ENCODE peak calls at places on chromosomes 13 and 19, in eight cellular contexts. L is A673; X is GM23248; B is prostate gland; Q is stimulated activated CD8-positive, alpha-beta memory T cell treated with anti-CD3 and anti-CD28 coated beads, Interleukin-4, amount 100 ng/mL, for 1 hour; S is neural crest cell; P is GM19239; Y is stimulated activated naive B cell treated with anti-CD40 and anti-IgM and Interleukin-4, amounts not matched to agents 10 μg/mL and 1 μg/mL and 100 μg/mL, for 72 hours. U is an unnamed sample.

GRCh38 chr13:93298741-93299140 is 72.1 kb downstream of the GPC6 start:
- DNase-seq in L (no peak), X (peak), B (no peak), Q (no peak), S (no peak), P (no peak), Y (no peak), U (no peak)

GRCh38 chr13:56317839-56318238 is 822.9 kb upstream of the PRR20A start:
- DNase-seq in L (no peak), X (no peak), B (no peak), Q (no peak), S (no peak), P (no peak), Y (no peak), U (no peak)

GRCh38 chr19:275958-276646 is 15.1 kb downstream of the PLPP2 start:
- DNase-seq in L (no peak), X (no peak), B (no peak), Q (no peak), S (no peak), P (no peak), Y (no peak), U (no peak)

GRCh38 chr19:17041994-17042393 is 15.4 kb upstream of the CPAMD8 start:
- DNase-seq in L (no peak), X (no peak), B (no peak), Q (no peak), S (no peak), P (no peak), Y (no peak), U (no peak)

GRCh38 chr13:23570099-23570926 is at the start of gene TNFRSF19:
- DNase-seq in L (peak), X (peak), B (peak), Q (no peak), S (peak), P (no peak), Y (no peak), U (no peak)

GRCh38 chr19:38049105-38049649 is 142.2 kb downstream of the SIPA1L3 start:
- DNase-seq in L (no peak), X (no peak), B (no peak), Q (peak), S (no peak), P (peak), Y (peak), U (peak)

GRCh38 chr13:48801255-48801654 is 147.5 kb downstream of the CYSLTR2 start:
- DNase-seq in L (no peak), X (peak), B (no peak), Q (no peak), S (no peak), P (no peak), Y (no peak), U (no peak)

GRCh38 chr19:8101311-8101710 is 48.1 kb downstream of the FBN3 start:
- DNase-seq in L (no peak), X (no peak), B (no peak), Q (no peak), S (no peak), P (no peak), Y (no peak), U (no peak)

GRCh38 chr13:99288069-99288468 is 19.1 kb downstream of the GPR183 start:
- DNase-seq in L (no peak), X (no peak), B (no peak), Q (no peak), S (no peak), P (peak), Y (peak), U (no peak)

GRCh38 chr19:46919324-46919723 is 58.5 kb downstream of the ARHGAP35 start:
- DNase-seq in L (no peak), X (peak), B (no peak), Q (no peak), S (no peak), P (no peak), Y (no peak), U (no peak)

GRCh38 chr19:40317338-40317737 is 30.9 kb downstream of the C19orf47 start:
- DNase-seq in L (no peak), X (no peak), B (no peak), Q (no peak), S (no peak), P (no peak), Y (no peak), U (no peak)

GRCh38 chr13:106570354-106570822 is 2.5 kb upstream of the ARGLU1 start:
- DNase-seq in L (peak), X (peak), B (peak), Q (peak), S (peak), P (no peak), Y (peak), U (peak)

GRCh38 chr19:37932985-37933953 is 26.3 kb downstream of the SIPA1L3 start:
- DNase-seq in L (no peak), X (peak), B (no peak), Q (no peak), S (no peak), P (no peak), Y (no peak), U (no peak)

GRCh38 chr13:99320693-99321481 is 13.7 kb upstream of the GPR183 start:
- DNase-seq in L (peak), X (peak), B (no peak), Q (no peak), S (no peak), P (no peak), Y (no peak), U (no peak)

GRCh38 chr19:8210660-8211101 is 1.5 kb downstream of the CERS4 start:
- DNase-seq in L (no peak), X (no peak), B (peak), Q (no peak), S (no peak), P (no peak), Y (no peak), U (no peak)

GRCh38 chr19:16442386-16443276 is 29.1 kb downstream of the EPS15L1 start:
- DNase-seq in L (no peak), X (no peak), B (no peak), Q (no peak), S (no peak), P (no peak), Y (no peak), U (no peak)